ENCODE peak calls at places on chromosomes 6 and 20, in six cellular contexts. Y is HFFc6; I is H7; V is AG09319; P is neural crest cell; O is stimulated activated CD4-positive, alpha-beta T cell treated with anti-CD3 and anti-CD28 coated beads, Interleukin-12 subunit alpha, Interleukin-12 subunit beta, amount 100 ng/mL, for 48 hours. A is an unnamed sample.

GRCh38 chr6:149995971-149996370 is 29.4 kb downstream of the RAET1L start:
- DNase-seq in Y (no peak), I (no peak), V (no peak), P (no peak), O (no peak), A (no peak)

GRCh38 chr20:50680106-50680960 is 11.0 kb downstream of the RIPOR3 start:
- DNase-seq in Y (peak; percentile 12), I (no peak), V (peak; percentile 65), P (no peak), O (no peak), A (no peak)

GRCh38 chr6:85580104-85580877 is 13.4 kb downstream of the SNX14 start:
- DNase-seq in Y (no peak), I (no peak), V (no peak), P (no peak), O (no peak), A (no peak)

GRCh38 chr6:112882381-112882780 is 535.3 kb downstream of the RFPL4B start:
- DNase-seq in Y (peak; percentile 9), I (no peak), V (no peak), P (no peak), O (no peak), A (no peak)

GRCh38 chr6:42259286-42259685 is 41.6 kb upstream of the MRPS10 start:
- DNase-seq in Y (no peak), I (no peak), V (no peak), P (no peak), O (no peak), A (no peak)

GRCh38 chr6:105120570-105120969 is 59.2 kb downstream of the POPDC3 start:
- DNase-seq in Y (peak; percentile 32), I (no peak), V (no peak), P (no peak), O (no peak), A (no peak)

GRCh38 chr20:44967207-44967807 is 995 bp downstream of the STK4 start:
- DNase-seq in Y (peak; percentile 25), I (no peak), V (no peak), P (no peak), O (no peak), A (no peak)

GRCh38 chr6:26575494-26575939 is 21.2 kb upstream of the ABT1 start:
- DNase-seq in Y (peak; percentile 69), I (no peak), V (no peak), P (no peak), O (no peak), A (peak; percentile 64)

GRCh38 chr6:56951049-56951816 is 3.7 kb upstream of the BEND6 start:
- DNase-seq in Y (no peak), I (no peak), V (no peak), P (no peak), O (no peak), A (no peak)

GRCh38 chr6:16157909-16158308 is 29.0 kb downstream of the MYLIP start:
- DNase-seq in Y (no peak), I (no peak), V (no peak), P (no peak), O (no peak), A (peak; percentile 51)

GRCh38 chr20:36493013-36493800 is 48.1 kb upstream of the MYL9 start:
- DNase-seq in Y (no peak), I (peak; percentile 83), V (no peak), P (no peak), O (no peak), A (no peak)

GRCh38 chr6:128173290-128173689 is 272.4 kb upstream of the THEMIS start:
- DNase-seq in Y (no peak), I (no peak), V (peak; percentile 58), P (no peak), O (no peak), A (no peak)

GRCh38 chr6:158633127-158633526 is 11.4 kb downstream of the DYNLT1 start:
- DNase-seq in Y (no peak), I (no peak), V (no peak), P (no peak), O (no peak), A (no peak)

GRCh38 chr6:151014404-151015150 is 149.1 kb downstream of the MTHFD1L start:
- DNase-seq in Y (peak; percentile 25), I (peak; percentile 81), V (peak; percentile 32), P (peak; percentile 50), O (peak; percentile 27), A (peak; percentile 67)

GRCh38 chr6:140846518-140847277 is 1286.0 kb upstream of the GJE1 start:
- DNase-seq in Y (peak; percentile 65), I (no peak), V (no peak), P (no peak), O (no peak), A (no peak)

GRCh38 chr6:157651731-157652490 is 171.1 kb upstream of the SNX9 start:
- DNase-seq in Y (no peak), I (no peak), V (no peak), P (no peak), O (no peak), A (no peak)

GRCh38 chr6:151494235-151494950 is 576 bp downstream of the CCDC170 start:
- DNase-seq in Y (peak; percentile 5), I (peak; percentile 9), V (no peak), P (peak; percentile 14), O (peak; percentile 18), A (no peak)

GRCh38 chr20:63972312-63973159 is 2.8 kb upstream of the ZNF512B start:
- DNase-seq in Y (no peak), I (peak; percentile 27), V (no peak), P (no peak), O (no peak), A (no peak)

GRCh38 chr6:79111549-79111948 is 33.5 kb upstream of the PHIP start:
- DNase-seq in Y (no peak), I (no peak), V (no peak), P (no peak), O (no peak), A (no peak)

GRCh38 chr6:125257351-125257750 is 44.4 kb downstream of the HDDC2 start:
- DNase-seq in Y (no peak), I (no peak), V (no peak), P (no peak), O (no peak), A (no peak)

GRCh38 chr6:159107451-159108260 is 61.5 kb upstream of the FNDC1 start:
- DNase-seq in Y (no peak), I (no peak), V (no peak), P (no peak), O (no peak), A (peak; percentile 28)

GRCh38 chr6:105459049-105459448 is 56.2 kb upstream of the PREP start:
- DNase-seq in Y (no peak), I (no peak), V (no peak), P (no peak), O (peak; percentile 17), A (no peak)

GRCh38 chr6:152220785-152221184 is 413.3 kb downstream of the ESR1 start:
- DNase-seq in Y (no peak), I (no peak), V (peak; percentile 23), P (no peak), O (no peak), A (no peak)

GRCh38 chr6:140320081-140320798 is 945.8 kb upstream of the CITED2 start:
- DNase-seq in Y (no peak), I (no peak), V (no peak), P (no peak), O (no peak), A (no peak)

GRCh38 chr6:46014054-46014453 is 1.6 kb downstream of the CLIC5 start:
- DNase-seq in Y (no peak), I (no peak), V (no peak), P (no peak), O (no peak), A (no peak)

GRCh38 chr6:49264496-49264895 is 198.6 kb downstream of the MMUT start:
- DNase-seq in Y (no peak), I (no peak), V (no peak), P (no peak), O (no peak), A (no peak)

GRCh38 chr20:34084227-34084923 is 27.7 kb downstream of the EIF2S2 start:
- DNase-seq in Y (no peak), I (no peak), V (no peak), P (no peak), O (no peak), A (no peak)

GRCh38 chr6:68169922-68170321 is 465.2 kb upstream of the ADGRB3 start:
- DNase-seq in Y (no peak), I (no peak), V (no peak), P (no peak), O (no peak), A (no peak)

GRCh38 chr6:115934829-115935228 is 125.9 kb downstream of the FRK start:
- DNase-seq in Y (no peak), I (no peak), V (no peak), P (no peak), O (no peak), A (no peak)

GRCh38 chr6:52724406-52725121 is 38.7 kb downstream of the GSTA2 start:
- DNase-seq in Y (peak; percentile 62), I (peak; percentile 71), V (no peak), P (peak; percentile 59), O (peak; percentile 30), A (peak; percentile 75)

GRCh38 chr6:73703514-73703913 is 7.5 kb downstream of the CD109 start:
- DNase-seq in Y (no peak), I (no peak), V (no peak), P (no peak), O (no peak), A (no peak)

A was measured in BE2C.